ENCODE peak calls at places on chromosomes 7 and 10, in seven cellular contexts. Y is HCT116, U is neural progenitor cell, W is PC-3, J is GM23338, M is GM23248, G is MM.1S. I is an unnamed sample.

GRCh38 chr7:30735631-30736030 is 16.3 kb upstream of the INMT start:
- DNase-seq in Y (no peak), U (no peak), W (no peak), J (no peak), M (no peak), G (no peak), I (no peak)

GRCh38 chr7:157412021-157412443 is 75.2 kb downstream of the DNAJB6 start:
- DNase-seq in Y (no peak), U (no peak), W (peak), J (no peak), M (peak), G (no peak), I (no peak)

GRCh38 chr10:103671126-103671525 is 177.6 kb downstream of the NEURL1 start:
- DNase-seq in Y (no peak), U (no peak), W (no peak), J (no peak), M (no peak), G (no peak), I (no peak)

GRCh38 chr10:126481181-126481580 is 92.9 kb upstream of the ADAM12 start:
- DNase-seq in Y (no peak), U (no peak), W (peak), J (no peak), M (no peak), G (no peak), I (no peak)

GRCh38 chr7:81704595-81704994 is 65.3 kb downstream of the HGF start:
- DNase-seq in Y (no peak), U (no peak), W (no peak), J (no peak), M (no peak), G (no peak), I (no peak)

GRCh38 chr7:24368161-24368560 is 84.2 kb downstream of the NPY start:
- DNase-seq in Y (no peak), U (no peak), W (no peak), J (no peak), M (no peak), G (no peak), I (no peak)

GRCh38 chr10:44569193-44570091 is 184.5 kb upstream of the CXCL12 start:
- DNase-seq in Y (no peak), U (no peak), W (no peak), J (no peak), M (peak), G (no peak), I (no peak)

GRCh38 chr10:58438340-58438739 is 53.1 kb downstream of the TFAM start:
- DNase-seq in Y (no peak), U (no peak), W (peak), J (no peak), M (peak), G (no peak), I (no peak)

GRCh38 chr10:69218831-69219230 is 1.3 kb upstream of the HKDC1 start:
- DNase-seq in Y (no peak), U (no peak), W (peak), J (no peak), M (peak), G (no peak), I (no peak)

GRCh38 chr10:35379226-35380137 is 43.2 kb downstream of the CCNY start:
- DNase-seq in Y (no peak), U (no peak), W (peak), J (peak), M (peak), G (no peak), I (peak)

GRCh38 chr10:12419279-12419847 is 70.0 kb downstream of the CAMK1D start:
- DNase-seq in Y (peak), U (no peak), W (peak), J (no peak), M (peak), G (no peak), I (peak)

GRCh38 chr7:102321351-102322201 is 34.7 kb downstream of the SPDYE6 start:
- DNase-seq in Y (no peak), U (peak), W (no peak), J (peak), M (peak), G (no peak), I (peak)
- TF ChIP-seq EZH2 in Y (no peak), U (no peak), W (no peak), J (no peak), M (no peak), G (no peak), I (no peak)

DNA sequence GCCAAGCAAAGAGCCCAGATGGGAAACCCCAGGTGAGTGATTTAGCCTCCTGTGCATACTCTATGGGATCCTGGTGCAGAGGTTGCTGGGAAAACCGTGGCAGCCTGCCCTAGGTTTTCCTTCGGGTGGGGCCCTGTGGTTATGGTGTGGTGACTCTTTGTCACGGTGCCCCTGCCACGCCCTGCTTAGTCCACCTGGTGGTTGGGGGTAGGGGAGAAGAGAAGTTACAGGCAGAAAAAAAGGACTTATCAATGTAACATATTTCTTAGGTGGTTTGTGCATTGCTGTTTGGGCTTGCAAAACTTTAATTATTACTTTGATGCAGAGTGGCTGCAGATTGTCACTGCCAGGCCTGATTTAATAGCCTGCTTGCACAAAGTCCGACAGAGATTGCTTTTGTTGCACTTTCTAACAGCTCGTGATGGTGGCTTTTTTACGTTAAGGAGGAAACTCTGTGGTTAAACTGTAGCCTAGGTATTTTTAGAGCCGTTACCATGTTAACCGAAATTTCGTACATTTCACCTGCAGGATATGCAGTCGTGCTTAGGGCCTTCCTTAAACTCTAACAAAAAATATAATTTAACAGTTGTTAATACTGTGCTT is 197.4 kb downstream of the RNLS start:
- DNase-seq in Y (peak), U (no peak), W (no peak), J (no peak), M (no peak), G (peak), I (peak)
- TF ChIP-seq EZH2phosphoT487 in Y (no peak), U (no peak), W (no peak), J (no peak), M (no peak), G (no peak), I (no peak)

DNA sequence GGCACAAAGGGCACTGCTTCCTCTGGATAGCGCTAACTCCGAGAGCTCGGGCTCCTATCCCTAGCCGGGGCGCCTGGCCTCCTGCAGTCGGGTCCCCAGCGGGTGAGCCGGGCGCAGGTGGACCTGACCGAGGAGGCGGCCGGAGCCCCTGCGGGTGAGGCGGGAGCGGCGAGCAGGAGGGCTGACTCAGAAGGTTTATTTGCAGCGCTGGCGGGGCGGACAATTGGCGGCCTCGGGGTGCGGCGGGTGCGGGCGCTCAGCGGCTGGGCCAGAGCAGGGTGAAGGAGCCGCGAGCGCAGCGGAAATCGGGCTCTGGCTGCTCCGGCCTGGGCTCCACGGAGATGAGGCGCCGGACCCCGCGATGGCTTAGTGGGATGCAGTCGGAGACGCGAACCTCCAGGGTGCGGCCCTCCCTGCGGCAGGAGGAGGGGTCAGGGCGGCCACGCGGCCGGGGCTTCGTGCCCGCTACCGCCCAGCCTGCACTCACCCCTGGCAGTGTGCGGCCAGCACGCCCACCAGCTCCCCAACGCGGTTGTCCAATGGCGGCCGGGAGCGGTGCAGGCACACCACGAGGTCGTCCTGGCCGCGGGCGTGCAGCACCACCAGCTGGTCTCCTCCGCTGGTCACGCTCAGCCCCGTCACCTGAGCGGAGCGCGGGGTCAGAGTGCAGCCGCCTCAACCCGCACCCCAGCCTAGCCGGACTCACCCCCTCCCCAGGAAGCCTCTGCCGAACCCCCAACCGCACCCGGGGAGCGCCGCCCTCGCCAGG is 16.1 kb downstream of the MYO1G start:
- DNase-seq in Y (no peak), U (peak), W (no peak), J (peak), M (peak), G (no peak), I (peak)
- TF ChIP-seq EZH2 in Y (no peak), U (peak), W (no peak), J (peak), M (no peak), G (no peak), I (no peak)

DNA sequence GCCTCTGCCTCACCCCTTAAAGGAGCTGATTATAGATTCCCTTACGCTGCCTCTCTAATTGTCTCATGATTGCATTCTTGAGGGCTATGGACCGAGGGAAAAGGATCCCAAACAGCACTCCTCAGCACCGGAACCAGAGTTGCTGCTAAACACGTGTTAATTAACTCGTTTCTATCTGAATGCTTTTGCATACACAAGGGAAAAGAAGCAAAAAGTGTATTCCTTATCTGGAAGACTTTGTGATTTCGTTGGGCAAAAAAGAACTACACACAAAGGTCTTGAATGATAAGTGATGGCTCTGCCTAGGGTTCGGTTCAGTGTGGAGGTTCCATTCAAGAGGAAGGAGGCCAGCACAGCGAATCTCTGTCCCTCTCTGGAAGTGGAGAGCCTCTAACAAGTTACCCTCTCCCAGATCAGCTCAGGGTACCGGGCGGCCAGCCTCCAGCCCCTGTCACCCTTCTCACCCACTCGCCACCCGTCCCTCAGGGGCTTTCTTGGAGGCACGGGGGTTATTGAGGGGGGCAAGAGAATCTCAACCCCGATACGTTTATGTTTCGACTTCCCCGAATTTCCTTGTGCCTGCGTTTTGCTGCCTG is 525 bp upstream of the SLC4A2 start:
- DNase-seq in Y (no peak), U (peak), W (peak), J (no peak), M (peak), G (peak), I (peak)
- TF ChIP-seq EZH2phosphoT487 in Y (no peak), U (no peak), W (no peak), J (no peak), M (no peak), G (no peak), I (no peak)

DNA sequence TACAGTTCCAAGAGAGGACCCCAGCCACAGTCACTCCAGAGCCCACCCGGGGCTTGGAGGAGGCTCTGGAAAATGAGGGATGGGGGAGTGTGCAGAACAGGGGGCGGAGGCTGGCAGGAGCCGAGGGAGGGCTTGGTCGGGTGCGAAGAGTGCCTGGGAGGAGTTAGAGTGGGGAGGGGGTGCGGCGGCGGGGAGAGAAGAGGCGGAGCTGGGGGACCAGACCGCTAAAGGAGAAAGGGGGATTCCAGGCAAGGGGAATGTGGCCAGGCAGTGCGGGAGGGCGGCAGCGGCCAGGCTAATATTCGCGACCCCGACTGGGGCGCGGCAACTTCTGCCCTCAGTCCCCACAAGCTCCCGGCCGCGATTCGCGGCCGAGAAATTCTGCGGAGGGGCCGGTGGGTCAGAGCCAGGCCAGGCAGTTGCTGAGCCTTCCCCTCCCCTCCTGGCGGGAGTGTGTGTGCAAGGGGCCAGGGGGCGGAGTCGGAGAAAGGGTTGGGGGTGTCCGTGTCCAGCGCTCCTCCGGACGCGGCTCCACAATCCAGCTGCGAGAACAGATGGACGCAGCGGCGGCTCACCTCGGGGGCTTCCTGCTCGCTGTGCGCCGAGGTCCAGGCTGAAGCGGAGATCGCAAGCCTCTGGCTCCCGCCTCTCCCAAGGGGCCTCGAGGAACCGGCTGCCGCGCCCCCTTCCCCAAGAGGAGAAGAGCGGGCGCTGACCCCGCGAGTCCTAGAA is 661 bp upstream of the SLC18A3 start:
- DNase-seq in Y (no peak), U (peak), W (no peak), J (peak), M (no peak), G (no peak), I (no peak)
- TF ChIP-seq EZH2 in Y (no peak), U (peak), W (peak), J (peak), M (peak), G (no peak), I (peak)

DNA sequence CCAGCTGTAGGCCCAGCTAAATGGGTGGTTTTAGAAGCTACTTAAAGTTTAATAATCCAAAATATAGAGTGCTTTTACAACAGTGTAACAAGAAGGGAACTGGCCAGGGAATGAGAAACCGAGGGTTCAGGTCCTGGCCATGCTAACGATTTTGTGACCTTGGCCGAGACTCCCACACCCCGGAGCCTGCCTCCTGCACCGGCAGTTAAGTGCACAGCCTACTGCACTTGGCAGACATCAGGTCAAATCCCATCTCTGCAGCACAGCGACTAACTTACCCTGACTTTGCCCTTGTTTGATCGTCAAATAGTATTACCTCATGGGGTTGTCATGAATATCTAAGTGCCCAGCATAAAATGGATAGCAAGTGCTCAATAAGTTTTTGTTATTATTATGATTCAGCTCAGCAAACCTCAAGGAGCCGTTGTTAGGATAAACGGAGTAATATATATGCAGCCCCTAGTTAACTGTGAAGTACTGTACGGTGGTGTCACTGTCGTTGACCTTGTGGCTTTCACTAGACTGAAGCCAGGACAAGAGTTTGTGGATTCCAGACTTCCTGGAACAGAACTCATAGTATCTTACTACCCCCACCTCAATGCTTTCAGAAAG is 35.5 kb downstream of the LYZL1 start:
- DNase-seq in Y (no peak), U (no peak), W (no peak), J (no peak), M (no peak), G (no peak), I (no peak)
- TF ChIP-seq EZH2phosphoT487 in Y (no peak), U (no peak), W (no peak), J (no peak), M (no peak), G (no peak), I (no peak)

GRCh38 chr7:155464948-155465739 is 7.2 kb downstream of the EN2 start:
- DNase-seq in Y (no peak), U (peak), W (no peak), J (no peak), M (no peak), G (no peak), I (no peak)

GRCh38 chr7:155466814-155467675 is 9.1 kb downstream of the EN2 start:
- DNase-seq in Y (no peak), U (peak), W (no peak), J (peak), M (peak), G (no peak), I (no peak)

GRCh38 chr7:155465761-155466141 is 7.8 kb downstream of the EN2 start:
- DNase-seq in Y (no peak), U (no peak), W (no peak), J (no peak), M (no peak), G (no peak), I (no peak)

GRCh38 chr7:155467846-155468821 is 10.2 kb downstream of the EN2 start:
- DNase-seq in Y (no peak), U (peak), W (no peak), J (peak), M (no peak), G (no peak), I (no peak)

GRCh38 chr7:155466142-155466813 is 8.3 kb downstream of the EN2 start:
- DNase-seq in Y (no peak), U (peak), W (no peak), J (no peak), M (no peak), G (no peak), I (no peak)
- TF ChIP-seq EZH2 in Y (no peak), U (peak), W (no peak), J (peak), M (no peak), G (no peak), I (no peak)

GRCh38 chr7:106054971-106055370 is 57.1 kb downstream of the SYPL1 start:
- DNase-seq in Y (no peak), U (no peak), W (no peak), J (no peak), M (no peak), G (no peak), I (no peak)

GRCh38 chr7:106052681-106053080 is 59.4 kb downstream of the SYPL1 start:
- DNase-seq in Y (no peak), U (no peak), W (no peak), J (no peak), M (no peak), G (no peak), I (no peak)

GRCh38 chr7:106056513-106057203 is 55.5 kb downstream of the SYPL1 start:
- DNase-seq in Y (peak), U (peak), W (peak), J (peak), M (peak), G (peak), I (peak)

GRCh38 chr7:106053109-106053508 is 59.0 kb downstream of the SYPL1 start:
- DNase-seq in Y (no peak), U (peak), W (no peak), J (no peak), M (no peak), G (no peak), I (no peak)

DNA sequence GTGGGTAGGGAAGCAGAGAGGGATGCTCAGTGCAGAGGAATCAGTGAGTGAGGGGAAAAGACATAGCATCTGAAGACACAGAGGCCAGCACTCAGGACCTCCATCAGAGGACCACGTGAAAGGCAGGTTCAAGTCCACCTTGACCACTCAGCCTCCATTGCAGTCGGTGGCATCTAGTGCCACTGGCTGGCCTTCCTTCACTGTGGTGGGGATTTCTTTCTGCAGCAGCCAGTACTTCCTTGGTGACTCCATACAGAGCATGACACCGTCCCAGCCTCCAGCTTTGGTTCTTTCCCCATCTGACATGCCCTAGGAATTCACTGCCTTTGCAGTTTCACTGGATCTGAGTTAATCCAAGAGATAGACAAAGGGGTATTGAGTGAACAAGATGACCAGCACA is 58.0 kb downstream of the SYPL1 start:
- DNase-seq in Y (no peak), U (no peak), W (no peak), J (no peak), M (no peak), G (no peak), I (no peak)
- TF ChIP-seq EZH2phosphoT487 in Y (no peak), U (no peak), W (no peak), J (no peak), M (no peak), G (no peak), I (no peak)